ENCODE peak calls at places on chromosomes 16 and 17, in nine cellular contexts. D, U, T, Q, J, X, C, H and V are unnamed samples.

GRCh38 chr16:85046957-85047866 is 19.6 kb downstream of the KIAA0513 start:
- DNase-seq in D (no peak), X (no peak), C (no peak), U (no peak), J (peak; percentile 24), Q (no peak), T (no peak), H (peak; percentile 58), V (no peak)

GRCh38 chr17:9928601-9929341 is 23.7 kb upstream of the RCVRN start:
- DNase-seq in Q (no peak), J (no peak), T (no peak), C (peak; percentile 8), D (no peak), U (no peak), X (no peak), H (peak; percentile 91), V (no peak)

GRCh38 chr17:76383645-76384221 is 676 bp upstream of the SPHK1 start:
- DNase-seq in J (peak; percentile 78), T (peak; percentile 24), U (no peak), D (peak; percentile 53), Q (peak; percentile 64), X (peak; percentile 89), H (peak; percentile 89), C (no peak), V (peak; percentile 77)

GRCh38 chr17:34620458-34620857 is 41.1 kb downstream of the TMEM132E start:
- DNase-seq in H (no peak), Q (no peak), J (no peak), D (no peak), X (no peak), T (no peak), U (no peak), C (no peak), V (no peak)

GRCh38 chr16:16124974-16125373 is 98.3 kb downstream of the ABCC6 start:
- DNase-seq in J (no peak), Q (no peak), U (no peak), X (no peak), D (no peak), C (no peak), T (no peak), H (no peak), V (no peak)

GRCh38 chr16:4319454-4319853 is 3.6 kb downstream of the GLIS2 start:
- DNase-seq in X (no peak), H (no peak), J (peak; percentile 71), T (peak; percentile 48), D (no peak), C (no peak), Q (peak; percentile 75), U (no peak), V (peak; percentile 76)

GRCh38 chr16:24309222-24309905 is 53.2 kb downstream of the CACNG3 start:
- DNase-seq in J (no peak), C (no peak), U (no peak), Q (no peak), X (no peak), H (no peak), T (no peak), D (no peak), V (no peak)

GRCh38 chr17:6752068-6752909 is 3.6 kb upstream of the XAF1 start:
- DNase-seq in X (no peak), J (peak; percentile 53), H (peak; percentile 51), C (peak; percentile 83), D (peak; percentile 50), U (no peak), Q (no peak), T (peak; percentile 55), V (no peak)

GRCh38 chr17:21360048-21360447 is 16.1 kb upstream of the KCNJ12 start:
- DNase-seq in C (no peak), U (no peak), H (peak; percentile 83), T (no peak), J (no peak), X (no peak), D (no peak), Q (no peak), V (no peak)

GRCh38 chr16:87968541-87968940 is 17.3 kb downstream of the BANP start:
- DNase-seq in X (no peak), U (peak; percentile 24), H (no peak), C (no peak), D (peak; percentile 10), J (no peak), Q (no peak), T (no peak), V (no peak)

GRCh38 chr16:65121870-65122723 is at the start of gene CDH11:
- DNase-seq in J (peak; percentile 71), U (peak; percentile 42), X (peak; percentile 88), H (peak; percentile 84), D (peak; percentile 92), C (peak; percentile 46), T (peak; percentile 56), Q (no peak), V (no peak)

GRCh38 chr17:79866791-79867190 is 27.6 kb upstream of the CBX4 start:
- DNase-seq in H (no peak), U (no peak), X (no peak), C (no peak), D (no peak), T (no peak), J (no peak), Q (no peak), V (no peak)

GRCh38 chr16:88376835-88377726 is 5.7 kb upstream of the ZNF469 start:
- DNase-seq in Q (no peak), J (peak; percentile 38), X (no peak), C (no peak), T (no peak), D (no peak), U (no peak), H (no peak), V (peak; percentile 36)

GRCh38 chr17:1124238-1124699 is 55.5 kb downstream of the ABR start:
- DNase-seq in D (no peak), Q (no peak), J (no peak), T (no peak), C (no peak), H (peak; percentile 49), U (no peak), X (no peak), V (no peak)

GRCh38 chr17:56681561-56682266 is 88.2 kb downstream of the NOG start:
- DNase-seq in X (peak; percentile 34), U (no peak), Q (no peak), H (no peak), C (peak; percentile 93), D (no peak), T (no peak), J (no peak), V (no peak)

GRCh38 chr17:752620-753219 is 656 bp upstream of the GEMIN4 start:
- DNase-seq in Q (no peak), X (peak; percentile 93), T (peak; percentile 64), D (peak; percentile 78), C (no peak), U (peak; percentile 37), H (peak; percentile 89), J (peak; percentile 87), V (no peak)

GRCh38 chr16:86575754-86576557 is 2.4 kb upstream of the FOXL1 start:
- DNase-seq in C (peak; percentile 82), Q (peak; percentile 52), J (peak; percentile 82), T (peak; percentile 90), H (peak; percentile 98), D (no peak), U (peak; percentile 93), X (peak; percentile 89), V (peak; percentile 80)

GRCh38 chr16:87166934-87167333 is 150.3 kb downstream of the C16orf95 start:
- DNase-seq in J (no peak), U (no peak), D (no peak), X (no peak), H (no peak), T (no peak), C (no peak), Q (no peak), V (no peak)

DNA sequence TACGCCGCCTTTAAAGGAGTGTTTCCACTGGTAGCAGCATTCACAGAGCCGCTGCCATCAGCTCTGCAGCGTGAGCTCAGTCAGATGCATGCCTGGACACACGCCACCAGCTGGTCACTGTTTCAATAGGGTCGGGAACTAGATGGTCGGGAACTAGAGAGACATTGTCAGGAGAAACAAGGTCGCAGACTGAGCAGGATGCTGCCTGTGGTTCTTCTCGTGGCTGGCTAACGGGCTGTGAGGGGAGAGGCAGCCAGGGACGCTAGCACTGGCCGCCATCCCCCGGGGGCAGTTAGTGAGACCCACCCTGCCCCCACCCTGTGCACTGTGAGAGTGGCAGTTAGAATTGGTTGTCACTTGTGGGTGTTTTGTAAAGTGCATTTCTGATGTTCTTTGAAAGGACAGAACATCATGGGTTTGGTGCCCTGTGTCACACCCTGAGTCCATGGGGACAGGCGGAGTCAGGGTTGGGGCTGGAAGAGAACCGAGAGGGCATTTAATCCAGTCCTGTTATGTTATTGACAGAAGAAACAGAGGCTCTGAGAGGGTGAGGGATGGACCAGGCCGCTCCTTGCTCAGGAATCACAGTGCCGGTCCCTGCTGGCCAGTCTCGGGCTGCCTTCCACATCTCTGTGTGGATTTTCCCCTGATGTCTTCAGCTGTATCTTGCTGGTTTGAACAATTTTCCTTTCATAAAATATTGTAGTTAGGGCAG is 86.4 kb downstream of the SPECC1 start:
- DNase-seq in C (no peak), U (peak; percentile 64), D (peak; percentile 64), J (peak; percentile 78), X (peak; percentile 92), T (peak; percentile 76), H (peak; percentile 90), Q (no peak), V (no peak)
- TF ChIP-seq CTCF in C (peak; percentile 39), U (peak; percentile 78), D (peak; percentile 34), J (peak; percentile 19), X (no peak), T (no peak), H (peak; percentile 72), Q (no peak), V (no peak)

GRCh38 chr16:22077700-22078313 is 14.5 kb upstream of the VWA3A start:
- DNase-seq in Q (peak; percentile 78), C (no peak), H (peak; percentile 86), U (peak; percentile 49), X (peak; percentile 93), T (peak; percentile 83), D (peak; percentile 61), J (peak; percentile 70), V (peak; percentile 70)
- TF ChIP-seq CTCF in Q (peak; percentile 96), C (peak; percentile 90), H (peak; percentile 97), U (peak; percentile 83), X (no peak), T (peak; percentile 72), D (peak; percentile 54), J (peak; percentile 78), V (peak; percentile 30)

GRCh38 chr16:1942810-1943726 is at the start of gene MSRB1:
- DNase-seq in C (peak; percentile 79), D (peak; percentile 100), T (peak; percentile 100), U (peak; percentile 99), J (peak; percentile 100), H (peak; percentile 100), X (peak; percentile 100), Q (peak; percentile 99), V (peak; percentile 100)
- TF ChIP-seq CTCF in C (no peak), D (no peak), T (no peak), U (no peak), J (no peak), H (peak; percentile 50), X (no peak), Q (no peak), V (no peak)

DNA sequence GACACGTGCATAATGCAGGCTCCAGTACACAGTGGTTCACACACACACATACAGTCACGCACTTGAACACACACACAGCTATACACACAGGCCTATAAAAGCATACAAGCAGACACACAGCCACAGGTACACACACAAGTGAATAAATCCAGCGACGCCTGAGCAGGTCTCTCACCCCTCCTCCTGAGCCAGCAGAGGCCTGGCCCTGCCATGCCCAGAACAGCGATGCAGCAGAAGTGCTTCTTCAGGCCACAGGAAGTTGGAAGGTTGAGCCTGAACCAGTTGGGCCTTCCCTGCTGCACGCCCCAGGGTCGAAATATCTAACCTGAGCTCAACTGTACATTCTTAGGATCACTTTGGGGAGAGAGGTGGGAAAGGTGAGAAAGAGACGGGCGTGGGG is 7.3 kb upstream of the CD79B start:
- DNase-seq in X (no peak), J (peak; percentile 27), H (no peak), Q (no peak), U (no peak), D (no peak), C (no peak), T (no peak), V (no peak)
- TF ChIP-seq CTCF in X (no peak), J (no peak), H (no peak), Q (no peak), U (no peak), D (no peak), C (no peak), T (no peak), V (no peak)